ENCODE peak calls at places on chromosomes 1 and 21, in eight cellular contexts. T, L, W, B, A, K, X and D are unnamed samples.

GRCh38 chr1:80047791-80048190 is 1041.3 kb upstream of the ADGRL4 start:
- DNase-seq in B (no peak), W (no peak), X (no peak), L (no peak), T (no peak), A (no peak), K (no peak), D (no peak)

GRCh38 chr1:59505596-59506028 is 208.7 kb downstream of the FGGY start:
- DNase-seq in B (no peak), X (no peak), A (no peak), T (no peak), W (no peak), L (no peak), K (no peak), D (no peak)

GRCh38 chr1:209311770-209312169 is 271.7 kb upstream of the CAMK1G start:
- DNase-seq in B (no peak), W (no peak), L (no peak), X (no peak), K (no peak), A (no peak), T (no peak), D (no peak)

GRCh38 chr1:198151688-198152087 is 5.1 kb upstream of the NEK7 start:
- DNase-seq in L (no peak), B (no peak), K (no peak), X (no peak), A (no peak), W (no peak), T (no peak), D (no peak)

GRCh38 chr1:19169642-19170041 is 40.4 kb downstream of the UBR4 start:
- DNase-seq in L (no peak), K (no peak), A (no peak), X (no peak), T (no peak), B (no peak), W (no peak), D (no peak)

GRCh38 chr1:33018112-33018511 is 18.6 kb downstream of the AK2 start:
- DNase-seq in L (no peak), A (no peak), T (no peak), B (no peak), K (no peak), X (no peak), W (no peak), D (no peak)

GRCh38 chr21:17491716-17492414 is 21.0 kb upstream of the CXADR start:
- DNase-seq in T (no peak), X (no peak), K (peak), L (no peak), W (no peak), B (no peak), A (no peak), D (peak)

GRCh38 chr1:117570988-117571409 is 34.8 kb upstream of the TENT5C start:
- DNase-seq in T (no peak), A (peak), W (no peak), K (no peak), X (peak), B (no peak), L (no peak), D (peak)

GRCh38 chr1:236351875-236352573 is 42.1 kb upstream of the EDARADD start:
- DNase-seq in X (no peak), T (no peak), B (no peak), L (no peak), A (no peak), W (no peak), K (no peak), D (no peak)

GRCh38 chr1:230303822-230304221 is 122.3 kb downstream of the PGBD5 start:
- DNase-seq in T (no peak), W (no peak), L (no peak), B (no peak), K (no peak), A (no peak), X (no peak), D (no peak)

GRCh38 chr1:230301322-230301721 is 124.8 kb downstream of the PGBD5 start:
- DNase-seq in L (no peak), K (no peak), A (no peak), B (no peak), W (no peak), T (no peak), X (no peak), D (no peak)

GRCh38 chr1:230300322-230301301 is 125.5 kb downstream of the PGBD5 start:
- DNase-seq in B (no peak), K (no peak), L (no peak), W (no peak), X (peak), A (no peak), T (no peak), D (no peak)

GRCh38 chr1:230303069-230303468 is 123.1 kb downstream of the PGBD5 start:
- DNase-seq in L (no peak), A (no peak), K (no peak), T (no peak), B (no peak), X (no peak), W (no peak), D (no peak)

DNA sequence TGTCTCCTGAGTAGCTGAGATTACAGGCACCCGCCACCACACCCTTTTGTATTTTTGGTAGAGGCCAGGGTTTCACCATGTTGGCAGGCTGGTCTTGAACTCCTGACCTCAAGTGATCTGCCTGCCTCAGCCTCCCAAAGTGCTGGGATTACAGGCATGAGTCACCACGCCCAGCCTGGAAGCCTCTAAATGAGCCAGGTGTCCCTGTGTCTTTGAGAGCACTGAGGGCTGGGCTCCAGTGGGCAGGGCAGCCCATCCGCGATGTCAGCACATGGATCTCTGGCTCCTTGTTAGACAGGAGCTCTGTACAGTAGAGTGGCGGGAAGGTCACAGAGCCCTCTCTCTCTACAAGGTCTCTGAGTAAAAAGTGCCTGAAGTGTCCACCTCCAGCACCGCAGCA is 124.3 kb downstream of the PGBD5 start:
- DNase-seq in A (no peak), T (no peak), W (no peak), L (no peak), K (no peak), B (no peak), X (no peak), D (no peak)
- H3K27ac ChIP-seq in A (no peak), T (no peak), W (no peak), L (no peak), K (no peak), B (no peak), X (peak), D (no peak)

DNA sequence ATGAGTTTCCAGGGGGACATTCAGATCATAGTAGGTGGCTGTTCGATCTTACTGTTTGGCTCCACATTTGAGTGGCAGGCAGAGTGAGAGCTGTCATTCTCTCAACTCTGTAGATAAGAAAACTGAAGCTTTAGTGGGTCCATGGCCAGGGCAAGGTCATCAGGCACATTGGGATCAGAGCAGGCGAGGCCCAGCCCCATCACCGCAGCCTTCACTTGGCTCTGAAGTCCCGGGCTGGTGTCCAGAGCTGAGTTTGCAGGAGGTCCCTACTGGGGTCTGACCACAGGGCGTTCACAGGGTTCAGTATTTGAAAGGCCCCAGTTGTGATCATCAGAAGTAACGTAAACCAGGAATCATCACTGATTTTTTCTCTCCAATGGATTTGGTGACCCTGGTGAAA is 76.7 kb downstream of the OBSCN start:
- DNase-seq in X (no peak), B (no peak), K (no peak), W (no peak), T (no peak), L (no peak), A (no peak), D (no peak)
- H3K27ac ChIP-seq in X (no peak), B (no peak), K (no peak), W (no peak), T (no peak), L (no peak), A (no peak), D (no peak)

DNA sequence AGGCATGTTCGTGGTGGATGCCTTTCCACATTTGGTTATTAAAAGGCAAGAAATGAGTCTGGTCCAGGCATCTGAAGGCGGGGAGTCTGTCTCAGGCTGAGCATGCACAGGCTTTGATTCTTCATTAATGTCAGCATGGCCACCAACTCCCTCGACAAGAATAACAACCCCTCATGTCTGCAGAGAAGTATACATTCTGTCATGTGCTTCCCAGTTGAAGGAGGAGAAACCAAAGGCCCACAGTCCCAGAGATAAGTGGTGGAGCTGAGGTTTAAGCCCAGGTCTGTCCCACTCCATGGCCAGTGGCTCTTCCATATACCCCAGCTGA is 61.6 kb upstream of the LAPTM5 start:
- DNase-seq in W (no peak), X (no peak), T (no peak), A (no peak), K (no peak), L (no peak), B (no peak), D (no peak)
- H3K27ac ChIP-seq in W (no peak), X (no peak), T (no peak), A (no peak), K (no peak), L (no peak), B (no peak), D (no peak)

GRCh38 chr1:3397311-3397710 is 57.2 kb upstream of the ARHGEF16 start:
- DNase-seq in L (no peak), T (no peak), B (no peak), X (no peak), K (no peak), W (no peak), A (no peak), D (no peak)

GRCh38 chr1:3401585-3402257 is 52.7 kb upstream of the ARHGEF16 start:
- DNase-seq in K (no peak), A (no peak), L (no peak), W (no peak), B (no peak), T (no peak), X (no peak), D (no peak)

GRCh38 chr1:3402258-3403010 is 52.0 kb upstream of the ARHGEF16 start:
- DNase-seq in A (no peak), K (no peak), X (no peak), T (no peak), B (no peak), W (no peak), L (no peak), D (no peak)

GRCh38 chr1:3398741-3399140 is 55.7 kb upstream of the ARHGEF16 start:
- DNase-seq in L (no peak), A (no peak), B (no peak), K (no peak), W (no peak), X (no peak), T (no peak), D (no peak)

DNA sequence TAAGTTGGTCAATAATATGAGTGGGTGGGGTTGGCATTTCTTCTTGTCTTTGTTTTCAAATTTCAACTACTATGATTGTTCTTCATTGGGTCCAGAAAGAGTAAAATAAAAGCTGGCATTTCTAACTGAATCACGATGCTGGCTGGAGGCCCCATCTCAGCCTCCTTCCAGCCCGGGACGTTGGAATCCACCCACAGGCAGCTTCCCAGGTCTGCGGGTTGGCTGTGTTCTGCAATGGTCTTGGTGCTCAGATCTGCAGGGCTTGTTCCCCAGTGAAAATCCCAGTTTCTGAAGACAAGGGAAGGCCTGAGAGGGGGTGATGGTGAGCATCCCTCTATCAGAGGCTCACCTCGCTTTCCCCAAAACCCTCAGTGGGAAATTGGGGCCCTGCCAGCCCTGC is 54.7 kb upstream of the ARHGEF16 start:
- DNase-seq in X (no peak), A (no peak), L (no peak), T (no peak), B (no peak), K (no peak), W (no peak), D (no peak)
- H3K27ac ChIP-seq in X (no peak), A (no peak), L (no peak), T (no peak), B (no peak), K (no peak), W (no peak), D (no peak)

GRCh38 chr1:36912365-36912840 is 121.9 kb downstream of the GRIK3 start:
- DNase-seq in T (no peak), W (no peak), X (no peak), B (no peak), L (no peak), K (no peak), A (peak), D (no peak)

GRCh38 chr1:36910886-36911540 is 123.3 kb downstream of the GRIK3 start:
- DNase-seq in L (no peak), T (no peak), B (no peak), X (no peak), W (no peak), A (no peak), K (no peak), D (no peak)

GRCh38 chr1:36911631-36912364 is 122.5 kb downstream of the GRIK3 start:
- DNase-seq in W (no peak), K (no peak), A (no peak), B (no peak), X (no peak), T (no peak), L (no peak), D (no peak)

GRCh38 chr1:36908096-36908495 is 126.2 kb downstream of the GRIK3 start:
- DNase-seq in K (no peak), W (no peak), T (no peak), L (no peak), B (no peak), X (no peak), A (no peak), D (no peak)

DNA sequence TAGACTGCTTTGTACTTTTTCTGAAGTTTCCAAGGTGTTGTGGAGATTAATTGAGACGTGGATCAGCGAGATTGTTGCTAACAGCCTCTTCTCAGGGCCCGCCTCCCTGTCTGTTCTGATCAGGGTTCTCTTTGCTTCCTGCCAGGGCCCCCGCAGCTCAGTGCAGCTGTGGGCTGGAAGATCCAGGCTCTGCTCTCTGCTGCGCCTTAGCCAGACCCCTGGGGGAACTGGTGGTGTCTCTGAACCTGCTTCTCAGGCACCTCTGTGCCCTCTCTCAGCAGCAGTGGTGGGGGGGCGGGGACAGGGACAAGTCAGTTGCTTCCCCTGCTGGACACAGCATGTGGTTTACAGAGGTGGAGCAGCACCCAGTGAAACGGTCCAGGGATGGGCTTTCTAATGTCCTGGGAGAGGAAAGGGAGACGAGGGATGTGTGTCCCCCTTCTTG is 124.0 kb downstream of the GRIK3 start:
- DNase-seq in K (no peak), X (no peak), T (no peak), W (no peak), A (no peak), L (no peak), B (no peak), D (no peak)
- H3K27ac ChIP-seq in K (no peak), X (no peak), T (no peak), W (no peak), A (no peak), L (no peak), B (no peak), D (no peak)

GRCh38 chr21:44083631-44084291 is 23.4 kb upstream of the PWP2 start:
- DNase-seq in X (no peak), L (no peak), W (peak), A (no peak), B (no peak), T (peak), K (peak), D (no peak)
- H3K27ac ChIP-seq in X (no peak), L (peak), W (peak), A (no peak), B (peak), T (peak), K (peak), D (no peak)

DNA sequence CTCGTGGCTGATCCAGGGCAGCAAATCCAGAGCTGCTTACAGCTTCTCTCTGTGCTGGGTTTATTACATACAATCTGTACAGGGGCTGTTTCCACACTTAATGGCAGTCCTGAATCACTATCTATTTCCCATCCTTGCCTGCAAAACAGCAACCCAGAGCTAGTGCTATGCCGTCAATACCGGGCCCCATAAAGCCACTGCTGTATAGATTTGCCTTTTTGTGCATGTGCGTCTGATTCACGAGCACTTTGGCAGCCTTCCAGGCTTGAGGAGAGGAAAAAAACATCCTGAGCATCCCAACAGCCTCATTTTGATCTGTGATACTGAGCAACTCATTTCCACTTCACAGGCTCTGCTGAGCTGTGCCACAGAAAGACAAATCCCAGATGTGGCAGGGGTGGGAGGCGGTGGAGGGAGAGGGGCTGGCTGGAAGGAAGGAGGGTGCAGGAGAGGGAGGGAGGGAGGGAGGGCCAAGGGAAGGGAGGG is 65.2 kb upstream of the TARBP1 start:
- DNase-seq in W (no peak), B (peak), X (peak), L (peak), A (peak), T (peak), K (peak), D (no peak)
- H3K27ac ChIP-seq in W (peak), B (peak), X (peak), L (peak), A (no peak), T (no peak), K (no peak), D (peak)